ENCODE peak calls at places on chromosomes 2 and 18, in nine cellular contexts. U is Karpas-422; M is aorta; N is SJSA1; V is right cardiac atrium; B is neuronal stem cell; K is cardiac muscle cell; C is endothelial cell of umbilical vein; J is effector memory CD4-positive, alpha-beta T cell. R is an unnamed sample.

GRCh38 chr2:71938659-71939587 is 208.7 kb downstream of the CYP26B1 start:
- DNase-seq in U (no peak), M (peak; percentile 57), N (peak; percentile 28), V (no peak), B (no peak), K (no peak), C (no peak), J (no peak), R (no peak)

GRCh38 chr2:199463708-199464613 is 6.2 kb upstream of the SATB2 start:
- DNase-seq in U (no peak), M (peak; percentile 78), N (no peak), V (no peak), B (no peak), K (no peak), C (no peak), J (no peak), R (no peak)

GRCh38 chr2:217086038-217086522 is 226.2 kb upstream of the TNP1 start:
- DNase-seq in U (no peak), M (no peak), N (peak; percentile 87), V (no peak), B (no peak), K (no peak), C (no peak), J (no peak), R (peak; percentile 16)

GRCh38 chr18:48072428-48073204 is 142.2 kb upstream of the SMAD2 start:
- DNase-seq in U (no peak), M (no peak), N (no peak), V (peak; percentile 44), B (no peak), K (no peak), C (no peak), J (no peak), R (no peak)

GRCh38 chr2:75053484-75054112 is 95.2 kb downstream of the POLE4 start:
- DNase-seq in U (peak; percentile 71), M (no peak), N (no peak), V (no peak), B (peak; percentile 15), K (peak; percentile 70), C (peak; percentile 10), J (no peak), R (no peak)

GRCh38 chr2:230226090-230226551 is 585 bp downstream of the SP140 start:
- DNase-seq in U (peak; percentile 92), M (no peak), N (no peak), V (no peak), B (no peak), K (no peak), C (no peak), J (no peak), R (no peak)

GRCh38 chr2:18045230-18045629 is 166.8 kb downstream of the KCNS3 start:
- DNase-seq in U (no peak), M (no peak), N (no peak), V (no peak), B (no peak), K (no peak), C (no peak), J (no peak), R (no peak)

GRCh38 chr2:63862802-63863201 is 21.1 kb downstream of the UGP2 start:
- DNase-seq in U (no peak), M (no peak), N (no peak), V (no peak), B (no peak), K (no peak), C (no peak), J (no peak), R (no peak)

GRCh38 chr2:213818436-213818835 is 534.2 kb downstream of the SPAG16 start:
- DNase-seq in U (no peak), M (no peak), N (no peak), V (no peak), B (no peak), K (no peak), C (no peak), J (no peak), R (no peak)

GRCh38 chr2:148557844-148558436 is 86.6 kb upstream of the EPC2 start:
- DNase-seq in U (no peak), M (no peak), N (no peak), V (no peak), B (no peak), K (no peak), C (no peak), J (no peak), R (no peak)

GRCh38 chr2:177772529-177772928 is 300.0 kb downstream of the PDE11A start:
- DNase-seq in U (peak; percentile 72), M (no peak), N (no peak), V (no peak), B (no peak), K (peak; percentile 48), C (peak; percentile 60), J (no peak), R (no peak)

GRCh38 chr2:17814601-17815000 is 1.7 kb upstream of the MSGN1 start:
- DNase-seq in U (no peak), M (no peak), N (no peak), V (no peak), B (no peak), K (no peak), C (no peak), J (no peak), R (no peak)

GRCh38 chr18:65336411-65336810 is 414.4 kb upstream of the CDH7 start:
- DNase-seq in U (no peak), M (no peak), N (no peak), V (no peak), B (no peak), K (no peak), C (no peak), J (no peak), R (no peak)
- H3K27ac ChIP-seq in U (no peak overlapping the region), M (no peak overlapping the region), N (no peak overlapping the region), V (no peak overlapping the region), B (no peak overlapping the region), K (no peak overlapping the region), C (no peak overlapping the region), J (no peak overlapping the region), R (no peak overlapping the region)

GRCh38 chr2:65161551-65162100 is 31.7 kb upstream of the RAB1A start:
- DNase-seq in U (no peak), M (no peak), N (peak; percentile 76), V (no peak), B (peak; percentile 5), K (no peak), C (no peak), J (no peak), R (no peak)

GRCh38 chr2:65159921-65160320 is 30.0 kb upstream of the RAB1A start:
- DNase-seq in U (no peak), M (no peak), N (no peak), V (no peak), B (no peak), K (no peak), C (no peak), J (no peak), R (no peak)

GRCh38 chr2:65159261-65159660 is 29.4 kb upstream of the RAB1A start:
- DNase-seq in U (no peak), M (no peak), N (no peak), V (no peak), B (no peak), K (no peak), C (no peak), J (no peak), R (no peak)

GRCh38 chr2:65165595-65165994 is 35.7 kb upstream of the RAB1A start:
- DNase-seq in U (peak; percentile 52), M (no peak), N (no peak), V (no peak), B (no peak), K (no peak), C (no peak), J (no peak), R (no peak)

GRCh38 chr2:65164379-65165023 is 34.6 kb upstream of the RAB1A start:
- DNase-seq in U (peak; percentile 52), M (no peak), N (no peak), V (no peak), B (no peak), K (peak; percentile 12), C (no peak), J (no peak), R (no peak)
- H3K27ac ChIP-seq in U (peak overlapping the region; percentile 93), M (peak overlapping the region; percentile 96), N (no peak overlapping the region), V (peak overlapping the region; percentile 62), B (no peak overlapping the region), K (no peak overlapping the region), C (no peak overlapping the region), J (no peak overlapping the region), R (peak overlapping the region; percentile 87)

GRCh38 chr2:163735692-163736432 is at the start of gene FIGN:
- DNase-seq in U (no peak), M (peak; percentile 93), N (peak; percentile 70), V (peak; percentile 82), B (peak; percentile 88), K (peak; percentile 93), C (peak; percentile 91), J (no peak), R (peak; percentile 81)
- H3K27ac ChIP-seq in U (no peak within 1 kb of the TSS), M (peak within 1 kb of the TSS; percentile 74), N (peak within 1 kb of the TSS; percentile 81), V (peak within 1 kb of the TSS; percentile 99), B (peak within 1 kb of the TSS; percentile 99), K (peak within 1 kb of the TSS; percentile 100), C (peak within 1 kb of the TSS; percentile 72), J (no peak within 1 kb of the TSS), R (peak within 1 kb of the TSS; percentile 82)

GRCh38 chr18:54849683-54850082 is 21.4 kb downstream of the RAB27B start:
- DNase-seq in U (no peak), M (no peak), N (no peak), V (no peak), B (no peak), K (no peak), C (no peak), J (no peak), R (no peak)

GRCh38 chr18:54848121-54848520 is 19.8 kb downstream of the RAB27B start:
- DNase-seq in U (no peak), M (no peak), N (no peak), V (no peak), B (no peak), K (no peak), C (no peak), J (no peak), R (no peak)

GRCh38 chr18:54850598-54850997 is 22.3 kb downstream of the RAB27B start:
- DNase-seq in U (no peak), M (no peak), N (no peak), V (no peak), B (no peak), K (no peak), C (no peak), J (no peak), R (no peak)

GRCh38 chr18:54856105-54856504 is 27.8 kb downstream of the RAB27B start:
- DNase-seq in U (no peak), M (no peak), N (no peak), V (no peak), B (no peak), K (no peak), C (no peak), J (no peak), R (no peak)

DNA sequence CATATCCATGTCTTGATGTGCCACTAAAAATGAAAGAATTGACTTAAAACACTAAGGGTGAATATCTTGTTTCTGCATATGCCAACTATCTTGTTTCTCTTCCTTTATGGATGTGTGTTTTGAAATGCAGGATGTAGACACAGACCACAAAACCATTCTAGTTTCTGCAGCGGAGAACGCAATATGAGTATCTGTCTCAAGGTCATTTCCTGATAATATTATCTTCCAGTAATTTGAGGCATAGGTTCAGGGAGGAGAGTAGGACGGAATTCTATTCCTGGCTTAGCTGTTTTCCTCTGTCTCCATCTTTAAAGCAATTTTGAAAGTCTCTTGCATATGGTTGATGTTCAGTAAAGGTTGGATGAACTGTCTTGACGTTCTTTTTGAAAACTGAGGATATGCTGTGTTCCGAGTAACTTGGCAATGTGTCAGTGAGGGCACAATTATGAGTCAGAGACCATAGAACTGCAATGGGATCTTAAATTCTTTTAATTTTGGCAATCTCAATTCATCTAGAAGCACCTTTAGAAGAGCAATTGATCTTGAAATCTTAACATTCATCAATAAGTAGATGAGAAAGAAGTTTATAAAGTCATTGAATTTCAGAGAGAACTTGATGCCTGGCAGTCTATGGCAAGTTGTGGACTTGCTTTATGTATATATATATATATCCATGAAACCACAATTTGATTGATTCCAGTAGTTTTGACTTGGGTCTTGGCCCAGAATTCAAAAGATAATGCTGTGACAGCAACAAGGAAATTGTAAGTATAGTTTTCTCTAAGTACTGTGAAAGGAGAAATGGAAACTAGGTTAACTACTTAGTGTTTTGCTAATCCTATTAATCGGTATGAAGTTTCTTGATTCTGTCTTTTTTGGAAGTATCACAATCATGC is 24.8 kb downstream of the RAB27B start:
- DNase-seq in U (no peak), M (no peak), N (no peak), V (no peak), B (no peak), K (no peak), C (peak; percentile 33), J (no peak), R (no peak)
- H3K27ac ChIP-seq in U (no peak overlapping the region), M (no peak overlapping the region), N (no peak overlapping the region), V (no peak overlapping the region), B (no peak overlapping the region), K (no peak overlapping the region), C (no peak overlapping the region), J (no peak overlapping the region), R (no peak overlapping the region)

R was measured in caudate nucleus.